ENCODE peak calls at places on chromosomes 16 and 17, in six cellular contexts. S, E, Q, M, R and B are unnamed samples.

GRCh38 chr16:53913920-53914319 is 210.0 kb downstream of the FTO start:
- DNase-seq in Q (no peak), S (no peak), M (no peak), R (no peak), E (no peak), B (no peak)

GRCh38 chr16:11913425-11914079 is 2.2 kb downstream of the GSPT1 start:
- DNase-seq in E (no peak), M (no peak), R (peak), Q (no peak), S (no peak), B (no peak)

GRCh38 chr17:81644976-81645952 is 8.3 kb downstream of the TSPAN10 start:
- DNase-seq in E (no peak), R (no peak), Q (no peak), M (no peak), S (no peak), B (no peak)

GRCh38 chr16:67000384-67001158 is 12.2 kb downstream of the CES4A start:
- DNase-seq in E (peak), Q (no peak), M (peak), S (peak), R (no peak), B (peak)

GRCh38 chr16:80852261-80852872 is 48.0 kb upstream of the CDYL2 start:
- DNase-seq in S (peak), E (peak), R (peak), M (no peak), Q (peak), B (no peak)

GRCh38 chr16:29815032-29815721 is 775 bp upstream of the PAGR1 start:
- DNase-seq in Q (peak), R (no peak), M (no peak), E (peak), S (no peak), B (peak)

GRCh38 chr17:7042507-7043194 is 1.2 kb downstream of the SLC16A11 start:
- DNase-seq in Q (no peak), E (peak), M (no peak), R (no peak), S (no peak), B (no peak)

GRCh38 chr16:86060381-86061317 is 161.7 kb downstream of the IRF8 start:
- DNase-seq in M (no peak), R (no peak), E (no peak), S (no peak), Q (no peak), B (no peak)

GRCh38 chr17:30858556-30859250 is 26.9 kb downstream of the ATAD5 start:
- DNase-seq in M (no peak), R (no peak), S (no peak), Q (no peak), E (no peak), B (no peak)

GRCh38 chr17:78766743-78767294 is 15.3 kb downstream of the CYTH1 start:
- DNase-seq in Q (no peak), E (no peak), M (no peak), R (no peak), S (no peak), B (no peak)

GRCh38 chr17:44775838-44776621 is 17.2 kb downstream of the ADAM11 start:
- DNase-seq in S (no peak), E (no peak), M (no peak), R (peak), Q (no peak), B (peak)

GRCh38 chr16:1991135-1991551 is 1.4 kb downstream of the SYNGR3 start:
- DNase-seq in S (no peak), E (peak), M (no peak), R (no peak), Q (no peak), B (no peak)

GRCh38 chr16:2026461-2027023 is at the start of gene NHERF2:
- DNase-seq in S (no peak), R (no peak), Q (no peak), E (peak), M (no peak), B (no peak)

GRCh38 chr17:50837980-50838954 is 2.9 kb downstream of the WFIKKN2 start:
- DNase-seq in M (no peak), E (no peak), Q (no peak), S (no peak), R (no peak), B (no peak)

GRCh38 chr17:80861892-80862291 is 129.7 kb upstream of the CHMP6 start:
- DNase-seq in R (no peak), M (no peak), Q (peak), S (peak), E (peak), B (peak)

GRCh38 chr16:83680980-83681379 is 126.8 kb upstream of the HSBP1 start:
- DNase-seq in Q (no peak), M (no peak), R (no peak), E (no peak), S (no peak), B (no peak)

GRCh38 chr16:27951752-27952151 is 111.8 kb downstream of the GSG1L start:
- DNase-seq in M (no peak), R (no peak), Q (no peak), S (no peak), E (no peak), B (no peak)

GRCh38 chr16:70151391-70151790 is 22.2 kb upstream of the CLEC18C start:
- DNase-seq in Q (no peak), S (no peak), E (no peak), M (no peak), R (no peak), B (no peak)

GRCh38 chr17:59004338-59005111 is 102.2 kb downstream of the TRIM37 start:
- DNase-seq in M (peak), E (peak), S (peak), Q (peak), R (peak), B (peak)

GRCh38 chr17:75808905-75809621 is 24.5 kb downstream of the UNK start:
- DNase-seq in M (no peak), Q (no peak), E (no peak), R (no peak), S (peak), B (no peak)

GRCh38 chr17:58531122-58531521 is 16.7 kb upstream of the MTMR4 start:
- DNase-seq in S (no peak), E (peak), R (no peak), M (no peak), Q (peak), B (no peak)

GRCh38 chr17:81354944-81355327 is 40.3 kb upstream of the BAHCC1 start:
- DNase-seq in S (no peak), R (no peak), Q (no peak), E (no peak), M (no peak), B (no peak)

GRCh38 chr16:24073321-24073720 is 182.8 kb upstream of the CACNG3 start:
- DNase-seq in S (no peak), Q (no peak), R (no peak), E (no peak), M (no peak), B (no peak)

GRCh38 chr17:61551255-61551742 is 39.7 kb downstream of the NACA2 start:
- DNase-seq in S (no peak), E (peak), R (no peak), M (no peak), Q (no peak), B (no peak)

GRCh38 chr17:80086616-80087015 is 14.8 kb upstream of the GAA start:
- DNase-seq in E (no peak), R (no peak), S (no peak), M (no peak), Q (no peak), B (no peak)

GRCh38 chr16:9419161-9419560 is 327.7 kb downstream of the HAPSTR1 start:
- DNase-seq in E (no peak), R (no peak), Q (no peak), M (no peak), S (no peak), B (no peak)

GRCh38 chr16:3716831-3717234 is 491 bp downstream of the TRAP1 start:
- DNase-seq in Q (peak), M (no peak), E (peak), S (peak), R (peak), B (no peak)

GRCh38 chr17:19753049-19753444 is 4.9 kb upstream of the ALDH3A1 start:
- DNase-seq in Q (no peak), R (peak), S (no peak), M (no peak), E (no peak), B (no peak)

DNA sequence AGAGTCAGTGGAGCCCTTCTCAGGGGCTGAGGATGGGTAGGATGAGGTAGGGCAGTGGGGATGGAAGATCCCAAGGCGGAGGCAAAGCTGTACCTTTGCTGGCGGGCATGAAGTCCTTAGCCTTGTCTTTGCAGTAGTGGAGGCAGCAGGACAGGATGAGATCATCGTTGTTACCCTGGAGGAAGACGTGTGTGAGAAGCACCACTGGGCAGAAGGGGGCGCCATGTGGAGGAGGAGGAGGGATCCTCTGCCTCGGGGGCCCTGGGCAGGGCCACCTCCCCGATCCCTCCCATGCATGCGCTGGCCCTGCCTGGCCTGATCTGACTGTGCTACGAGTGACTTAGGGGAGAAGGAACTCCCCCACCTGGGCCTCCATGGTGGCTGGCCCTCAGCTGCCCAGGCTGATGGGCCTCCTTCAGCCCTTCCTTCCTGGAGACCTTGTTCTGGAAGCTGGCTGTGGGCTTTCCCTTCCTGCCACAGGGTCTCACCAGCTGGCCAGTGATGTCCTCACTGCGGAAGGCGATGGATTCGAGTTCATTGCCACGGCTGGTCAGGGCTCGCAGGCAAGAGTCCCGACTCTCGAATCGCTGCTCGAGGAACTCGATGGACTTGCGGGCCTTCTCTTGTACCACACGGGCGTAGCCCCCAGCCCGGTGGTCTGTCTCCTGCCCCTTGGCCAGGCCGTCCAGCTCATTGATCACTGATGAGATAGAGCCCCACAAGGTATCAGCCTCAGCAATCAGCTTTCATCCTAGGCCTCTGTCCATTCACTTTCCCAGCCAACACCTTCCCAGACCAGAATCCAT is 10.3 kb downstream of the HIC1 start:
- DNase-seq in E (peak), R (no peak), M (no peak), Q (peak), S (no peak), B (no peak)
- TF ChIP-seq CTCF in E (peak), R (no peak), M (peak), Q (peak), S (no peak), B (peak)

DNA sequence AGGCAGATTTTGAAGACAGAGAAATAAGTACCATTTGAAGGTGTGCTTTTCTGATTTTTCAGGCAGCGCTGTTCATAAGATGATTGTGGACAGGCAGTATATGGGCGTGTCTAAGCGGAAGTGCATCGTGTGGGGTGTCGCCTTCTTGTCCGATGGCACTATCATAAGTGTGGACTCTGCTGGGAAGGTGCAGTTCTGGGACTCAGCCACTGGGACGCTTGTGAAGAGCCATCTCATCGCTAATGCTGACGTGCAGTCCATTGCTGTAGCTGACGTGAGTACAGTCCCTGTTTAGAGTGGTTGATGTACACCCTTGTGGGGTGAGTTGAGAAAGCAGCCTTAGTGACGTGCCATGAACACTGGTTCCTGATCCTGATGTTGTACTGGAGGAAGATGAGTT is 10.7 kb downstream of the UTP4 start:
- DNase-seq in R (no peak), S (peak), Q (peak), E (no peak), M (no peak), B (no peak)
- TF ChIP-seq CTCF in R (no peak), S (peak), Q (no peak), E (no peak), M (no peak), B (peak)

GRCh38 chr17:74579910-74580309 is 12.2 kb downstream of the CD300LD start:
- DNase-seq in S (no peak), R (no peak), M (no peak), Q (no peak), E (no peak), B (no peak)
- TF ChIP-seq CTCF in S (no peak), R (no peak), M (no peak), Q (no peak), E (no peak), B (no peak)

DNA sequence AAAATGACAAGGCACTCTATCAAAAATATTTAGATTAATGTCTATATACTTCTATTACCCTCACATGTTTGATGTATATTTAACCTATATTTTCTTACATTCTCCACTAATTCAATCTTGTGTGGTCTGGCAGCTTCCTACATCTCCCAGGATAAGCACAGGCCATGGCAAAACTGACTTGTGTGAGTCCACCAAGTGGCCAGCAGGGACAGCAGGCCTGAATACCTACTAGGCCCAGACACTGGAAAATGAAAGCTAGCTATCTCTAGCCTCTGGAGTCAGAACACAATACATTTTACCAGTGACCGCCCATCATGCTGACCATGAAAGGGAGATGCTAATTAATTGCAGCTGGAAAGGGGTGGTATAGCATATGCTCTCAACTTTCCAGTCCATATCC is 132.3 kb downstream of the PCTP start:
- DNase-seq in S (no peak), Q (no peak), E (peak), R (no peak), M (no peak), B (no peak)
- TF ChIP-seq CTCF in S (no peak), Q (no peak), E (peak), R (no peak), M (peak), B (peak)